ENCODE peak calls at places on chromosomes 1 and 21, in four cellular contexts. F, U, E and O are unnamed samples.
A peak's percentile ranks its signal among the peaks of the same experiment; 100 is the strongest.

GRCh38 chr21:28769683-28770082 is 223.0 kb downstream of the LTN1 start:
- DNase-seq in F (no peak), U (no peak), E (no peak), O (no peak)

GRCh38 chr1:18230840-18231239 is 123.2 kb downstream of the IGSF21 start:
- DNase-seq in F (no peak), U (no peak), E (no peak), O (no peak)

GRCh38 chr1:156499194-156499702 is 1.3 kb downstream of the MEF2D start:
- DNase-seq in F (no peak), U (no peak), E (no peak), O (no peak)

GRCh38 chr1:147579532-147580199 is 38.4 kb downstream of the BCL9 start:
- DNase-seq in F (no peak), U (no peak), E (no peak), O (no peak)

GRCh38 chr1:3275471-3276340 is 178.8 kb upstream of the ARHGEF16 start:
- DNase-seq in F (no peak), U (peak; percentile 47), E (no peak), O (no peak)

GRCh38 chr1:68590473-68590872 is 93.6 kb upstream of the DEPDC1 start:
- DNase-seq in F (no peak), U (no peak), E (no peak), O (no peak)

GRCh38 chr1:231918239-231919015 is 291.8 kb downstream of the DISC1 start:
- DNase-seq in F (no peak), U (no peak), E (no peak), O (peak; percentile 53)

GRCh38 chr1:155049651-155050559 is 1.2 kb upstream of the ADAM15 start:
- DNase-seq in F (no peak), U (no peak), E (no peak), O (no peak)

GRCh38 chr1:116402333-116402732 is 29.3 kb downstream of the ATP1A1 start:
- DNase-seq in F (no peak), U (no peak), E (no peak), O (no peak)

GRCh38 chr21:26846036-26846931 is 1.1 kb upstream of the ADAMTS1 start:
- DNase-seq in F (peak; percentile 77), U (peak; percentile 36), E (peak; percentile 87), O (no peak)

GRCh38 chr1:203058674-203058931 is 27.2 kb downstream of the MYOG start:
- DNase-seq in F (no peak), U (no peak), E (no peak), O (no peak)

GRCh38 chr1:156019946-156020292 is 832 bp downstream of the SSR2 start:
- DNase-seq in F (no peak), U (no peak), E (no peak), O (no peak)

GRCh38 chr1:109250454-109251276 is 1.3 kb downstream of the CELSR2 start:
- DNase-seq in F (no peak), U (no peak), E (peak; percentile 48), O (no peak)

GRCh38 chr21:15775291-15775690 is 45.5 kb downstream of the USP25 start:
- DNase-seq in F (no peak), U (no peak), E (no peak), O (no peak)

GRCh38 chr1:86450847-86451246 is 17.9 kb upstream of the CLCA1 start:
- DNase-seq in F (no peak), U (no peak), E (no peak), O (no peak)

DNA sequence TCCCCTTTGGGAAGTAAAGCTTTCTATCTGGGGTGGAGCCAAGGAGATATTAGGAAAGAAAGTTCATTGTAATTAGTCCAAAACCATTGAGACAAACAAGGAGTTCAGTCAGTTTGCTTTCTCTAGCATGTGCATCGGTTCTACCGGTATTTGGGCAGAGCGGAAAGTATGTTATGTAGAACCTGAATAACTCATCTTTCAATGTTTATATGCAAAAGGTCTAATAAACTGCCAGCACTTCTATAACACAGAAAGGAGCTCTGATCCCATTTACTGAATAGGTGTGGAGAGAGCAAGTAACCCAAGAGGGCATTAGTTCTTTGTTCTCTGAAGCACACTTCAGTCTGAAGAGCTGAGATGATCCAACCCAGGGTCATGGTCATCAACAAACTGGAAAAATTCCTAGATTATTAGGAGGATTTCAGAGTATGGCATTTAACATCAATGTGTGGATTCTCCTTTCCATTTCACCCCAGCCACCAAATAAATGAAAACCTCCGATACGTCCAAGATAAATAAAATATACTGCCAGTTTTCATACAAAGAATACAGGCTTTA is 3.6 kb downstream of the TGFB2 start:
- DNase-seq in F (no peak), U (no peak), E (no peak), O (no peak)
- H3K27ac ChIP-seq in F (no peak overlapping the region), U (peak overlapping the region; percentile 86), E (peak overlapping the region; percentile 30), O (peak overlapping the region; percentile 68)

DNA sequence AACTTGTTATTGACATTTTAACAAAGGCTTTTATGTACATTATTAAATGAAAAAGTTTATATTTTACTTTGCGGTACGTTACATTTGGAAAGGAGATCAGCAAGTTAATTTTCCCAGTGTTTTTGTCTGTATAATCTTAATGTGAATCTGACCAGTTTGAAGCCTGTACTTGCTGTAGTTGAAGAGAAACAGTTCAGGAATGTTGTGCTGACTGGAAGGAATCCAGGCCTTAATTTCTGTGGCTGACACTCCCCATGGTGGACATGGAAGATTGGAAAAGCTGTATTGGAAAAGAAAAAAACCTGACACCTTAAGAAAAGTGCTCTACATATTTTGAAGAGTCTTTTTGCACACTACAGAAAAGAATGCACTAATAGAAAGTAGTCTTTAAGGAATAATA is 15.5 kb downstream of the LEPR start:
- DNase-seq in F (no peak), U (no peak), E (no peak), O (no peak)
- H3K27ac ChIP-seq in F (no peak overlapping the region), U (no peak overlapping the region), E (no peak overlapping the region), O (peak overlapping the region; percentile 26)

GRCh38 chr1:1873186-1873585 is 17.7 kb downstream of the GNB1 start:
- DNase-seq in F (peak; percentile 85), U (no peak), E (peak; percentile 39), O (no peak)
- H3K27ac ChIP-seq in F (no peak overlapping the region), U (no peak overlapping the region), E (no peak overlapping the region), O (no peak overlapping the region)

GRCh38 chr1:41378999-41379740 is 17.9 kb downstream of the FOXO6 start:
- DNase-seq in F (no peak), U (no peak), E (no peak), O (no peak)

GRCh38 chr1:41381691-41382530 is 20.7 kb downstream of the FOXO6 start:
- DNase-seq in F (no peak), U (no peak), E (no peak), O (no peak)

GRCh38 chr1:41379741-41380130 is 18.5 kb downstream of the FOXO6 start:
- DNase-seq in F (no peak), U (no peak), E (no peak), O (no peak)

GRCh38 chr1:41380979-41381690 is 19.9 kb downstream of the FOXO6 start:
- DNase-seq in F (no peak), U (no peak), E (no peak), O (no peak)

DNA sequence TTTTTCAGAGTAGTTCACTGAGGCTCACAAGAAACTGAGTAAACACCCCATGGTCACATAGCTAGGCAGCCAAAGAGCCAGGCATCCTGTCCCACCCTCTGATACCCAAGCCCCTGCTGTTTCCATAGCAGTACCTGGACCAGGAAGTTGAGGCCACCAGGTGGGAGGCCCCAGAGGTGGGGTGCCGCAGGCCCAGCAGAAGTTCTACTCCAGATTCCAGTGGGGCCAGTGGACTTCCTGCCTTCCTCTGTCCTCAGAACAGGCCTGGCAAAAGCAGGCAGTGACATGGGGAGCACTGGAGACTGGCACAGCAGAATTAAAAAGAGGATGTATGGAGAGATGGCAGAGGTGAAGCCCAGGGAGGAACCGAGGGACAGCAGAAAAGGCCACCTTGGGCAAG is 19.0 kb downstream of the FOXO6 start:
- DNase-seq in F (no peak), U (no peak), E (no peak), O (no peak)
- H3K27ac ChIP-seq in F (no peak overlapping the region), U (peak overlapping the region; percentile 98), E (no peak overlapping the region), O (no peak overlapping the region)

GRCh38 chr1:211333906-211334305 is 7.3 kb downstream of the TRAF5 start:
- DNase-seq in F (no peak), U (no peak), E (no peak), O (no peak)
- H3K27ac ChIP-seq in F (no peak overlapping the region), U (no peak overlapping the region), E (no peak overlapping the region), O (no peak overlapping the region)

DNA sequence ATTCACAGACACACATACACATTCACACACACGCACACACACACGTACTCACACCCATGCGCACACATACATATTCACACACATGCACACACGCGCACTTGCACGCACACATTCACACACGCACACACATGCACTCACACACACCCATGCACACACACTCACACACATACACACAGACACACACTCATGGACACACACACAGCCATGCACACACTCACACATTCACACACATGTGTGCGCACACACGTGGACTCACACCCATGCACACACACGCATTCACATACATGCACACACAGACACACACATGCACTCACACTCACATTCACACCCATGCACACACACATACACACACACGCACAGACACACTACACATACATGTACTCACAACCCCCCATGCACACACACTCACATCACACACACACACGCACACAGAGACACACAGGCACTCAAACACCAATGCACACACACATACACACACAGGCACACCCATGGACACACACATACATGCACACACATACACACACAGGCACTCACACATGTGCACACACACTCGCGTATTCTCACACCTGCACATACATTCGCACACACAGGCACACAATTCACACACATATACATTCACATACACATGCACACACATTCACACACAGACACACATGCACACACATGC is 589.1 kb downstream of the PTPRU start:
- DNase-seq in F (no peak), U (no peak), E (no peak), O (no peak)
- H3K27ac ChIP-seq in F (no peak overlapping the region), U (no peak overlapping the region), E (no peak overlapping the region), O (no peak overlapping the region)